ENCODE peak calls at places on chromosomes 5 and 9, in five cellular contexts. C, E, X, T and V are unnamed samples.
A peak's percentile ranks its signal among the peaks of the same experiment; 100 is the strongest.

GRCh38 chr9:24059651-24060050 is 233.6 kb upstream of the ELAVL2 start:
- DNase-seq in C (no peak), T (no peak), X (no peak), E (no peak), V (no peak)

GRCh38 chr5:171707441-171707790 is 78.2 kb upstream of the SMIM23 start:
- DNase-seq in X (no peak), E (no peak), T (no peak), C (no peak), V (no peak)

GRCh38 chr5:145846087-145846486 is 10.9 kb upstream of the PRELID2 start:
- DNase-seq in X (no peak), T (no peak), C (no peak), E (no peak), V (no peak)

GRCh38 chr5:66850354-66851075 is 254.3 kb downstream of the MAST4 start:
- DNase-seq in E (no peak), T (peak; percentile 94), C (no peak), X (no peak), V (no peak)

GRCh38 chr9:37373621-37374020 is 48.9 kb upstream of the GRHPR start:
- DNase-seq in T (no peak), E (no peak), C (no peak), X (no peak), V (no peak)

GRCh38 chr9:74953235-74953741 is 576 bp upstream of the C9orf40 start:
- DNase-seq in C (no peak), T (peak; percentile 8), E (no peak), X (no peak), V (no peak)

GRCh38 chr9:131872006-131872405 is 132.1 kb upstream of the RAPGEF1 start:
- DNase-seq in T (no peak), E (no peak), X (no peak), C (no peak), V (no peak)

GRCh38 chr9:33139421-33140228 is 27.5 kb downstream of the B4GALT1 start:
- DNase-seq in T (no peak), E (no peak), C (no peak), X (no peak), V (peak; percentile 60)

GRCh38 chr5:100270323-100270771 is 264.8 kb upstream of the FAM174A start:
- DNase-seq in X (no peak), E (no peak), C (no peak), T (no peak), V (no peak)

GRCh38 chr9:113817171-113817570 is 58.9 kb upstream of the ZNF618 start:
- DNase-seq in C (no peak), X (no peak), T (no peak), E (no peak), V (no peak)

GRCh38 chr5:6398570-6399230 is 20.4 kb upstream of the MED10 start:
- DNase-seq in E (no peak), C (no peak), T (no peak), X (no peak), V (no peak)

GRCh38 chr5:137273511-137273910 is 225.6 kb downstream of the SPOCK1 start:
- DNase-seq in C (no peak), X (no peak), E (no peak), T (peak; percentile 23), V (no peak)

GRCh38 chr5:64646169-64646568 is 44.1 kb upstream of the SHISAL2B start:
- DNase-seq in X (no peak), C (no peak), T (no peak), E (no peak), V (no peak)

GRCh38 chr5:73674669-73675004 is 48.6 kb downstream of the ARHGEF28 start:
- DNase-seq in C (no peak), X (no peak), T (no peak), E (no peak), V (no peak)

GRCh38 chr5:73682176-73682575 is 56.2 kb downstream of the ARHGEF28 start:
- DNase-seq in C (no peak), T (no peak), E (no peak), X (no peak), V (no peak)

GRCh38 chr5:73673161-73673591 is 47.2 kb downstream of the ARHGEF28 start:
- DNase-seq in C (no peak), X (no peak), E (no peak), T (peak; percentile 67), V (no peak)

GRCh38 chr5:73678322-73678740 is 52.3 kb downstream of the ARHGEF28 start:
- DNase-seq in T (no peak), X (no peak), E (no peak), C (no peak), V (no peak)

GRCh38 chr5:73678807-73679206 is 52.8 kb downstream of the ARHGEF28 start:
- DNase-seq in X (no peak), T (no peak), E (no peak), C (no peak), V (no peak)
- H3K27ac ChIP-seq in X (no peak overlapping the region), T (no peak overlapping the region), E (no peak overlapping the region), C (no peak overlapping the region), V (no peak overlapping the region)

GRCh38 chr9:93081931-93082330 is 14.1 kb upstream of the CARD19 start:
- DNase-seq in C (no peak), E (no peak), T (no peak), X (no peak), V (no peak)
- H3K27ac ChIP-seq in C (no peak overlapping the region), E (no peak overlapping the region), T (no peak overlapping the region), X (no peak overlapping the region), V (no peak overlapping the region)

GRCh38 chr5:115840825-115841224 is 540 bp downstream of the ATG12 start:
- DNase-seq in T (no peak), C (no peak), E (no peak), X (no peak), V (no peak)

GRCh38 chr5:115835481-115835880 is 5.9 kb downstream of the ATG12 start:
- DNase-seq in X (no peak), E (no peak), C (no peak), T (no peak), V (no peak)

GRCh38 chr5:115842089-115842881 is 550 bp downstream of the AP3S1 start:
- DNase-seq in C (peak; percentile 92), E (peak; percentile 51), X (no peak), T (peak; percentile 35), V (no peak)

GRCh38 chr5:115841382-115842088 is at the start of the genes AP3S1 and ATG12:
- DNase-seq in X (peak; percentile 93), C (peak; percentile 92), T (peak; percentile 94), E (peak; percentile 91), V (peak; percentile 85)

GRCh38 chr5:115838885-115839518 is 2.4 kb downstream of the ATG12 start:
- DNase-seq in X (no peak), E (no peak), T (peak; percentile 48), C (no peak), V (no peak)
- H3K27ac ChIP-seq in X (peak overlapping the region; percentile 19), E (peak overlapping the region; percentile 96), T (no peak overlapping the region), C (no peak overlapping the region), V (peak overlapping the region; percentile 41)

GRCh38 chr9:128917151-128917849 is 3.5 kb upstream of the PHYHD1 start:
- DNase-seq in X (peak; percentile 61), T (no peak), E (no peak), C (peak; percentile 45), V (peak; percentile 86)

GRCh38 chr9:128920381-128921058 is at the start of gene PHYHD1:
- DNase-seq in X (peak; percentile 73), E (no peak), C (peak; percentile 59), T (no peak), V (peak; percentile 42)

GRCh38 chr9:128916745-128917144 is 4.0 kb upstream of the PHYHD1 start:
- DNase-seq in T (no peak), C (no peak), E (no peak), X (no peak), V (no peak)

GRCh38 chr9:128918921-128919320 is 1.9 kb upstream of the PHYHD1 start:
- DNase-seq in C (no peak), E (no peak), T (no peak), X (no peak), V (no peak)

DNA sequence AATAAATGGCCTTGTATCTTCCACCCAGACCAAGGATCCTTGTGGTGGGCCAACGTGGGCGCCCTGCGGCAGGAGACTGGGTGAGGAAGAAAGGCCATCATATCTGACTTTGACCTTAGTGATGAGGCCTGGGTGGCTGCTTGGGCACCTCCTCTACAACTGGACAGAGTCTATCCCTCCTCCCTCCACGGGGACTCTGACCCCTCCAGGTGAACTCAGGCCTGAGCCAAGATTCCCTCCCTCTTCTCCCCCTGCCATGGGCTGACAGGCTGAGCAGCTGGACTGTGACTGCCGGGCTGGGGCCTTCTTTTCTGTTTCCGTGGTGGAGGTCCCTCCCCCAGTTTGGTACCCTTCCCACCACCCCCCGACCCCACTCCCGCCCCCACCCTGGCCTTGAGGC is 1.4 kb upstream of the PHYHD1 start:
- DNase-seq in C (no peak), E (no peak), X (no peak), T (no peak), V (no peak)
- H3K27ac ChIP-seq in C (peak overlapping the region; percentile 51), E (no peak overlapping the region), X (peak overlapping the region; percentile 82), T (no peak overlapping the region), V (peak overlapping the region; percentile 86)